ENCODE peak calls at places on chromosomes 12 and 14, in seven cellular contexts. I is stomach; U is activated T-cell treated with anti-CD3 and anti-CD28 coated beads, Interleukin-2, amount 50 U/mL, for 72 hours; V is NAMALWA; F is EL; Y is KBM-7; Q is dorsolateral prefrontal cortex. A is an unnamed sample.

GRCh38 chr12:58750484-58750883 is 169.8 kb downstream of the LRIG3 start:
- DNase-seq in I (no peak), U (no peak), V (no peak), F (peak), Y (no peak), Q (no peak), A (peak)

GRCh38 chr12:47751561-47751960 is 7.1 kb downstream of the RAPGEF3 start:
- DNase-seq in I (no peak), U (no peak), V (no peak), F (no peak), Y (no peak), Q (no peak), A (no peak)

GRCh38 chr12:105843989-105844768 is 294.6 kb downstream of the NUAK1 start:
- DNase-seq in I (no peak), U (no peak), V (no peak), F (no peak), Y (no peak), Q (peak), A (peak)

GRCh38 chr12:49555631-49556390 is 12.1 kb downstream of the MCRS1 start:
- DNase-seq in I (no peak), U (no peak), V (no peak), F (no peak), Y (no peak), Q (no peak), A (no peak)

GRCh38 chr12:67681941-67682340 is 33.4 kb downstream of the DYRK2 start:
- DNase-seq in I (no peak), U (no peak), V (no peak), F (peak), Y (no peak), Q (no peak), A (no peak)

GRCh38 chr14:38207830-38208815 is at the start of gene SSTR1:
- DNase-seq in I (peak), U (no peak), V (no peak), F (peak), Y (no peak), Q (no peak), A (no peak)

GRCh38 chr12:113208041-113208934 is 13.0 kb upstream of the TPCN1 start:
- DNase-seq in I (peak), U (peak), V (peak), F (peak), Y (peak), Q (no peak), A (peak)

GRCh38 chr12:105331805-105332251 is 1.3 kb downstream of the C12orf75 start:
- DNase-seq in I (peak), U (peak), V (no peak), F (peak), Y (no peak), Q (no peak), A (peak)

A was measured in RPMI7951.